ENCODE peak calls at places on chromosome 21, in five cellular contexts. X is fibroblast of pulmonary artery, O is GM13976, C is IMR-90, G is transverse colon. U is an unnamed sample.

GRCh38 chr21:42391297-42391696 is 4.6 kb downstream of the TMPRSS3 start:
- DNase-seq in X (no peak), O (no peak), C (no peak), G (no peak), U (no peak)

GRCh38 chr21:40902299-40902698 is 55.3 kb upstream of the DSCAM start:
- DNase-seq in X (no peak), O (no peak), C (no peak), G (no peak), U (no peak)

GRCh38 chr21:45421071-45421845 is 16.3 kb downstream of the COL18A1 start:
- DNase-seq in X (no peak), O (no peak), C (no peak), G (peak), U (peak)

GRCh38 chr21:22880573-22880972 is 1882.4 kb downstream of the NCAM2 start:
- DNase-seq in X (no peak), O (no peak), C (no peak), G (no peak), U (no peak)

GRCh38 chr21:31182231-31183129 is 144.2 kb upstream of the KRTAP19-8 start:
- DNase-seq in X (no peak), O (no peak), C (no peak), G (no peak), U (no peak)

GRCh38 chr21:42258885-42259407 is 40.0 kb downstream of the ABCG1 start:
- DNase-seq in X (no peak), O (no peak), C (no peak), G (no peak), U (no peak)

GRCh38 chr21:45894107-45894810 is 87.3 kb upstream of the COL6A1 start:
- DNase-seq in X (peak), O (no peak), C (peak), G (peak), U (no peak)

GRCh38 chr21:46127239-46128105 is 27.9 kb downstream of the FTCD start:
- DNase-seq in X (no peak), O (no peak), C (no peak), G (no peak), U (peak)

GRCh38 chr21:45536301-45537081 is 5.7 kb downstream of the SLC19A1 start:
- DNase-seq in X (no peak), O (no peak), C (no peak), G (peak), U (no peak)

GRCh38 chr21:25329227-25329626 is 278.1 kb downstream of the MRPL39 start:
- DNase-seq in X (peak), O (no peak), C (peak), G (no peak), U (no peak)

GRCh38 chr21:25385912-25386474 is 221.3 kb downstream of the MRPL39 start:
- DNase-seq in X (peak), O (peak), C (peak), G (no peak), U (peak)

GRCh38 chr21:33384851-33385331 is 18.3 kb upstream of the IFNGR2 start:
- DNase-seq in X (no peak), O (no peak), C (peak), G (no peak), U (no peak)